ENCODE peak calls at places on chromosomes 7 and 10, in nine cellular contexts. V is WTC11; F is GM03348; N is endothelial cell; W is AG08395; H is GM20000; P is naive thymus-derived CD8-positive, alpha-beta T cell; B is HCT116; T is T-helper 17 cell. M is an unnamed sample.

GRCh38 chr7:124728610-124729009 is 37.0 kb downstream of the GPR37 start:
- DNase-seq in V (no peak), F (no peak), N (no peak), W (no peak), H (no peak), P (no peak), B (no peak), T (no peak), M (no peak)

GRCh38 chr7:6290345-6290744 is 17.9 kb upstream of the CYTH3 start:
- DNase-seq in V (no peak), F (peak), N (no peak), W (peak), H (no peak), P (no peak), B (no peak), T (no peak), M (peak)

GRCh38 chr10:14583967-14584366 is 190.7 kb downstream of the FAM107B start:
- DNase-seq in V (no peak), F (no peak), N (no peak), W (no peak), H (no peak), P (no peak), B (no peak), T (no peak), M (no peak)

GRCh38 chr7:129664029-129665012 is 52.8 kb downstream of the NRF1 start:
- DNase-seq in V (no peak), F (peak), N (no peak), W (peak), H (peak), P (no peak), B (peak), T (no peak), M (peak)

GRCh38 chr10:8043569-8044306 is 10.8 kb upstream of the GATA3 start:
- DNase-seq in V (peak), F (no peak), N (peak), W (no peak), H (peak), P (no peak), B (no peak), T (peak), M (no peak)

GRCh38 chr7:116899308-116899707 is 36.9 kb downstream of the CAPZA2 start:
- DNase-seq in V (no peak), F (no peak), N (no peak), W (no peak), H (no peak), P (no peak), B (no peak), T (no peak), M (peak)

GRCh38 chr10:86962981-86963310 is 4.5 kb downstream of the SNCG start:
- DNase-seq in V (no peak), F (no peak), N (no peak), W (no peak), H (no peak), P (no peak), B (no peak), T (no peak), M (no peak)

GRCh38 chr10:127117125-127117524 is 79.3 kb downstream of the INSYN2A start:
- DNase-seq in V (peak), F (peak), N (peak), W (peak), H (no peak), P (peak), B (no peak), T (no peak), M (peak)

GRCh38 chr7:76283254-76284159 is 19.0 kb upstream of the HSPB1 start:
- DNase-seq in V (no peak), F (no peak), N (no peak), W (no peak), H (peak), P (no peak), B (no peak), T (no peak), M (no peak)

GRCh38 chr7:109549461-109549860 is 979.8 kb downstream of the DNAJB9 start:
- DNase-seq in V (no peak), F (no peak), N (no peak), W (no peak), H (no peak), P (no peak), B (no peak), T (no peak), M (no peak)

GRCh38 chr10:125004571-125005311 is 62.8 kb downstream of the ZRANB1 start:
- DNase-seq in V (peak), F (no peak), N (no peak), W (no peak), H (no peak), P (no peak), B (no peak), T (no peak), M (no peak)

GRCh38 chr7:55590517-55591281 is 18.4 kb upstream of the VOPP1 start:
- DNase-seq in V (no peak), F (no peak), N (no peak), W (peak), H (no peak), P (no peak), B (no peak), T (no peak), M (no peak)

GRCh38 chr10:33600381-33600780 is 265.9 kb upstream of the NRP1 start:
- DNase-seq in V (no peak), F (no peak), N (no peak), W (no peak), H (no peak), P (no peak), B (no peak), T (no peak), M (peak)

GRCh38 chr10:62528441-62528840 is 154.3 kb downstream of the ZNF365 start:
- DNase-seq in V (no peak), F (no peak), N (no peak), W (no peak), H (peak), P (no peak), B (no peak), T (no peak), M (no peak)

GRCh38 chr10:115975506-115975905 is 297.5 kb downstream of the GFRA1 start:
- DNase-seq in V (no peak), F (no peak), N (no peak), W (no peak), H (no peak), P (no peak), B (no peak), T (no peak), M (no peak)

GRCh38 chr10:132939957-132940790 is 2.2 kb downstream of the CFAP46 start:
- DNase-seq in V (peak), F (peak), N (peak), W (peak), H (peak), P (peak), B (no peak), T (no peak), M (peak)

GRCh38 chr7:76372984-76373833 is 14.4 kb upstream of the YWHAG start:
- DNase-seq in V (no peak), F (peak), N (no peak), W (peak), H (no peak), P (no peak), B (no peak), T (no peak), M (peak)

GRCh38 chr10:117972168-117972822 is 74.4 kb downstream of the RAB11FIP2 start:
- DNase-seq in V (no peak), F (no peak), N (no peak), W (peak), H (no peak), P (no peak), B (no peak), T (no peak), M (no peak)

GRCh38 chr7:150642926-150643325 is 10.7 kb upstream of the GIMAP6 start:
- DNase-seq in V (no peak), F (no peak), N (no peak), W (no peak), H (no peak), P (no peak), B (no peak), T (no peak), M (no peak)

GRCh38 chr10:124003481-124004371 is 89.7 kb downstream of the CHST15 start:
- DNase-seq in V (no peak), F (no peak), N (no peak), W (no peak), H (no peak), P (no peak), B (no peak), T (no peak), M (no peak)

GRCh38 chr10:63206997-63207952 is 74.1 kb downstream of the NRBF2 start:
- DNase-seq in V (no peak), F (peak), N (no peak), W (peak), H (peak), P (no peak), B (no peak), T (no peak), M (peak)

GRCh38 chr10:99232357-99232999 is 3.2 kb downstream of the HPSE2 start:
- DNase-seq in V (peak), F (no peak), N (peak), W (no peak), H (peak), P (no peak), B (no peak), T (no peak), M (peak)

GRCh38 chr7:43038229-43038628 is 74.2 kb upstream of the HECW1 start:
- DNase-seq in V (no peak), F (peak), N (no peak), W (peak), H (no peak), P (no peak), B (no peak), T (no peak), M (peak)

GRCh38 chr10:62196528-62196927 is 72.1 kb downstream of the RTKN2 start:
- DNase-seq in V (no peak), F (no peak), N (no peak), W (no peak), H (no peak), P (no peak), B (no peak), T (no peak), M (no peak)

GRCh38 chr7:132488634-132489302 is 87.5 kb downstream of the PLXNA4 start:
- DNase-seq in V (no peak), F (peak), N (no peak), W (peak), H (no peak), P (no peak), B (no peak), T (no peak), M (peak)

GRCh38 chr10:61877882-61878281 is 23.6 kb upstream of the ARID5B start:
- DNase-seq in V (no peak), F (no peak), N (no peak), W (no peak), H (no peak), P (no peak), B (no peak), T (no peak), M (no peak)

GRCh38 chr7:68969571-68969970 is 628.7 kb upstream of the AUTS2 start:
- DNase-seq in V (no peak), F (no peak), N (no peak), W (no peak), H (no peak), P (no peak), B (no peak), T (no peak), M (no peak)

GRCh38 chr10:50279489-50279888 is 28.2 kb upstream of the ASAH2 start:
- DNase-seq in V (peak), F (no peak), N (no peak), W (no peak), H (no peak), P (no peak), B (no peak), T (no peak), M (no peak)

GRCh38 chr10:94133239-94133638 is 139.5 kb downstream of the PLCE1 start:
- DNase-seq in V (no peak), F (peak), N (no peak), W (peak), H (no peak), P (no peak), B (no peak), T (no peak), M (no peak)

GRCh38 chr7:23426876-23427275 is 43.4 kb downstream of the IGF2BP3 start:
- DNase-seq in V (no peak), F (no peak), N (no peak), W (no peak), H (no peak), P (no peak), B (no peak), T (no peak), M (no peak)

GRCh38 chr7:106802589-106802988 is 62.5 kb upstream of the PIK3CG start:
- DNase-seq in V (no peak), F (no peak), N (no peak), W (no peak), H (no peak), P (no peak), B (no peak), T (no peak), M (no peak)

GRCh38 chr7:4147931-4148620 is 534.0 kb upstream of the FOXK1 start:
- DNase-seq in V (no peak), F (no peak), N (no peak), W (no peak), H (no peak), P (no peak), B (no peak), T (no peak), M (no peak)

GRCh38 chr10:50437248-50437647 is 185.9 kb upstream of the ASAH2 start:
- DNase-seq in V (no peak), F (no peak), N (no peak), W (no peak), H (no peak), P (no peak), B (no peak), T (no peak), M (no peak)

GRCh38 chr10:133115981-133116380 is 28.3 kb downstream of the ADGRA1 start:
- DNase-seq in V (no peak), F (no peak), N (no peak), W (no peak), H (no peak), P (no peak), B (no peak), T (no peak), M (no peak)

M was measured in fibroblast of mammary gland.